ENCODE peak calls at places on chromosomes 16 and 17, in ten cellular contexts. One of them, this sample, is unnamed.

GRCh38 chr16:84854759-84855158 is 35.0 kb downstream of the CRISPLD2 start:
- DNase-seq in body of pancreas: no peak
- DNase-seq in OCI-LY7: no peak
- DNase-seq in vagina: no peak
- DNase-seq in epithelial cell of esophagus: peak; percentile 56
- DNase-seq in cardiac fibroblast: peak; percentile 52
- DNase-seq in hepatocyte: no peak
- DNase-seq in heart left ventricle: no peak
- DNase-seq in testis: no peak
- DNase-seq in AG10803: peak; percentile 11
- DNase-seq in this sample: no peak

GRCh38 chr17:67051837-67052236 is 7.5 kb downstream of the CACNG1 start:
- DNase-seq in body of pancreas: no peak
- DNase-seq in OCI-LY7: no peak
- DNase-seq in vagina: no peak
- DNase-seq in epithelial cell of esophagus: no peak
- DNase-seq in cardiac fibroblast: no peak
- DNase-seq in hepatocyte: no peak
- DNase-seq in heart left ventricle: no peak
- DNase-seq in testis: no peak
- DNase-seq in AG10803: no peak
- DNase-seq in this sample: no peak

GRCh38 chr16:57798267-57798810 is 4.0 kb downstream of the KIFC3 start:
- DNase-seq in body of pancreas: no peak
- DNase-seq in OCI-LY7: no peak
- DNase-seq in vagina: no peak
- DNase-seq in epithelial cell of esophagus: no peak
- DNase-seq in cardiac fibroblast: no peak
- DNase-seq in hepatocyte: no peak
- DNase-seq in heart left ventricle: peak; percentile 55
- DNase-seq in testis: no peak
- DNase-seq in AG10803: no peak
- DNase-seq in this sample: peak; percentile 76

GRCh38 chr16:13956635-13957196 is 36.8 kb downstream of the ERCC4 start:
- DNase-seq in body of pancreas: no peak
- DNase-seq in OCI-LY7: no peak
- DNase-seq in vagina: no peak
- DNase-seq in epithelial cell of esophagus: no peak
- DNase-seq in cardiac fibroblast: no peak
- DNase-seq in hepatocyte: no peak
- DNase-seq in heart left ventricle: no peak
- DNase-seq in testis: no peak
- DNase-seq in AG10803: no peak
- DNase-seq in this sample: no peak

GRCh38 chr17:59829217-59830006 is 63.3 kb downstream of the TUBD1 start:
- DNase-seq in body of pancreas: no peak
- DNase-seq in OCI-LY7: peak; percentile 94
- DNase-seq in vagina: no peak
- DNase-seq in epithelial cell of esophagus: peak; percentile 99
- DNase-seq in cardiac fibroblast: peak; percentile 99
- DNase-seq in hepatocyte: peak; percentile 87
- DNase-seq in heart left ventricle: no peak
- DNase-seq in testis: no peak
- DNase-seq in AG10803: peak; percentile 98
- DNase-seq in this sample: no peak

GRCh38 chr17:44587339-44587738 is 30.1 kb downstream of the FZD2 start:
- DNase-seq in body of pancreas: no peak
- DNase-seq in OCI-LY7: no peak
- DNase-seq in vagina: no peak
- DNase-seq in epithelial cell of esophagus: peak; percentile 92
- DNase-seq in cardiac fibroblast: peak; percentile 92
- DNase-seq in hepatocyte: peak; percentile 87
- DNase-seq in heart left ventricle: peak; percentile 74
- DNase-seq in testis: peak; percentile 82
- DNase-seq in AG10803: peak; percentile 94
- DNase-seq in this sample: no peak

GRCh38 chr17:59010026-59010425 is 96.7 kb downstream of the TRIM37 start:
- DNase-seq in body of pancreas: no peak
- DNase-seq in OCI-LY7: no peak
- DNase-seq in vagina: no peak
- DNase-seq in epithelial cell of esophagus: no peak
- DNase-seq in cardiac fibroblast: no peak
- DNase-seq in hepatocyte: no peak
- DNase-seq in heart left ventricle: no peak
- DNase-seq in testis: no peak
- DNase-seq in AG10803: peak; percentile 27
- DNase-seq in this sample: no peak

GRCh38 chr16:83308414-83308813 is 499.4 kb upstream of the HSBP1 start:
- DNase-seq in body of pancreas: no peak
- DNase-seq in OCI-LY7: no peak
- DNase-seq in vagina: no peak
- DNase-seq in epithelial cell of esophagus: no peak
- DNase-seq in cardiac fibroblast: peak; percentile 18
- DNase-seq in hepatocyte: no peak
- DNase-seq in heart left ventricle: no peak
- DNase-seq in testis: no peak
- DNase-seq in AG10803: no peak
- DNase-seq in this sample: no peak

GRCh38 chr16:86640265-86640843 is 62.0 kb downstream of the FOXL1 start:
- DNase-seq in body of pancreas: no peak
- DNase-seq in OCI-LY7: no peak
- DNase-seq in vagina: no peak
- DNase-seq in epithelial cell of esophagus: no peak
- DNase-seq in cardiac fibroblast: no peak
- DNase-seq in hepatocyte: no peak
- DNase-seq in heart left ventricle: no peak
- DNase-seq in testis: no peak
- DNase-seq in AG10803: no peak
- DNase-seq in this sample: no peak

GRCh38 chr17:77637807-77638182 is 320.7 kb upstream of the TNRC6C start:
- DNase-seq in body of pancreas: no peak
- DNase-seq in OCI-LY7: no peak
- DNase-seq in vagina: no peak
- DNase-seq in epithelial cell of esophagus: no peak
- DNase-seq in cardiac fibroblast: no peak
- DNase-seq in hepatocyte: no peak
- DNase-seq in heart left ventricle: no peak
- DNase-seq in testis: no peak
- DNase-seq in AG10803: no peak
- DNase-seq in this sample: no peak

GRCh38 chr16:49959552-49960277 is 65.3 kb upstream of the CNEP1R1 start:
- DNase-seq in body of pancreas: no peak
- DNase-seq in OCI-LY7: no peak
- DNase-seq in vagina: no peak
- DNase-seq in epithelial cell of esophagus: no peak
- DNase-seq in cardiac fibroblast: no peak
- DNase-seq in hepatocyte: no peak
- DNase-seq in heart left ventricle: no peak
- DNase-seq in testis: no peak
- DNase-seq in AG10803: peak; percentile 23
- DNase-seq in this sample: no peak

GRCh38 chr16:75080205-75081029 is 36.2 kb downstream of the LDHD start:
- DNase-seq in body of pancreas: no peak
- DNase-seq in OCI-LY7: no peak
- DNase-seq in vagina: no peak
- DNase-seq in epithelial cell of esophagus: peak; percentile 73
- DNase-seq in cardiac fibroblast: peak; percentile 66
- DNase-seq in hepatocyte: no peak
- DNase-seq in heart left ventricle: no peak
- DNase-seq in testis: no peak
- DNase-seq in AG10803: peak; percentile 45
- DNase-seq in this sample: no peak

GRCh38 chr17:5226940-5227878 is 7.5 kb downstream of the SCIMP start:
- DNase-seq in body of pancreas: no peak
- DNase-seq in OCI-LY7: peak; percentile 71
- DNase-seq in vagina: no peak
- DNase-seq in epithelial cell of esophagus: no peak
- DNase-seq in cardiac fibroblast: no peak
- DNase-seq in hepatocyte: no peak
- DNase-seq in heart left ventricle: peak; percentile 14
- DNase-seq in testis: no peak
- DNase-seq in AG10803: no peak
- DNase-seq in this sample: no peak

GRCh38 chr17:11309850-11310249 is 68.8 kb downstream of the SHISA6 start:
- DNase-seq in body of pancreas: no peak
- DNase-seq in OCI-LY7: no peak
- DNase-seq in vagina: no peak
- DNase-seq in epithelial cell of esophagus: no peak
- DNase-seq in cardiac fibroblast: no peak
- DNase-seq in hepatocyte: no peak
- DNase-seq in heart left ventricle: no peak
- DNase-seq in testis: no peak
- DNase-seq in AG10803: no peak
- DNase-seq in this sample: no peak

GRCh38 chr16:85648070-85648714 is 35.1 kb downstream of the GSE1 start:
- DNase-seq in body of pancreas: no peak
- DNase-seq in OCI-LY7: no peak
- DNase-seq in vagina: no peak
- DNase-seq in epithelial cell of esophagus: no peak
- DNase-seq in cardiac fibroblast: no peak
- DNase-seq in hepatocyte: no peak
- DNase-seq in heart left ventricle: no peak
- DNase-seq in testis: no peak
- DNase-seq in AG10803: no peak
- DNase-seq in this sample: no peak

GRCh38 chr17:12231027-12231682 is 210.5 kb downstream of the MAP2K4 start:
- DNase-seq in body of pancreas: no peak
- DNase-seq in OCI-LY7: no peak
- DNase-seq in vagina: no peak
- DNase-seq in epithelial cell of esophagus: peak; percentile 15
- DNase-seq in cardiac fibroblast: peak; percentile 63
- DNase-seq in hepatocyte: no peak
- DNase-seq in heart left ventricle: no peak
- DNase-seq in testis: no peak
- DNase-seq in AG10803: peak; percentile 40
- DNase-seq in this sample: no peak

GRCh38 chr17:39402890-39403605 is 1.6 kb upstream of the FBXL20 start:
- DNase-seq in body of pancreas: no peak
- DNase-seq in OCI-LY7: no peak
- DNase-seq in vagina: no peak
- DNase-seq in epithelial cell of esophagus: no peak
- DNase-seq in cardiac fibroblast: no peak
- DNase-seq in hepatocyte: no peak
- DNase-seq in heart left ventricle: no peak
- DNase-seq in testis: no peak
- DNase-seq in AG10803: no peak
- DNase-seq in this sample: no peak

GRCh38 chr17:74816883-74817620 is 40.9 kb upstream of the NAT9 start:
- DNase-seq in body of pancreas: no peak
- DNase-seq in OCI-LY7: no peak
- DNase-seq in vagina: no peak
- DNase-seq in epithelial cell of esophagus: no peak
- DNase-seq in cardiac fibroblast: no peak
- DNase-seq in hepatocyte: no peak
- DNase-seq in heart left ventricle: no peak
- DNase-seq in testis: no peak
- DNase-seq in AG10803: no peak
- DNase-seq in this sample: no peak

GRCh38 chr17:21287703-21288449 is 3.4 kb downstream of the MAP2K3 start:
- DNase-seq in body of pancreas: peak; percentile 98
- DNase-seq in OCI-LY7: peak; percentile 95
- DNase-seq in vagina: peak; percentile 97
- DNase-seq in epithelial cell of esophagus: peak; percentile 96
- DNase-seq in cardiac fibroblast: peak; percentile 97
- DNase-seq in hepatocyte: peak; percentile 91
- DNase-seq in heart left ventricle: peak; percentile 97
- DNase-seq in testis: peak; percentile 88
- DNase-seq in AG10803: peak; percentile 97
- DNase-seq in this sample: no peak
- H3K4me3 ChIP-seq in body of pancreas: no peak overlapping the region
- H3K4me3 ChIP-seq in OCI-LY7: peak overlapping the region; percentile 84
- H3K4me3 ChIP-seq in vagina: peak overlapping the region; percentile 88
- H3K4me3 ChIP-seq in epithelial cell of esophagus: peak overlapping the region; percentile 74
- H3K4me3 ChIP-seq in cardiac fibroblast: peak overlapping the region; percentile 84
- H3K4me3 ChIP-seq in hepatocyte: no peak overlapping the region
- H3K4me3 ChIP-seq in heart left ventricle: peak overlapping the region; percentile 97
- H3K4me3 ChIP-seq in testis: no peak overlapping the region
- H3K4me3 ChIP-seq in AG10803: peak overlapping the region; percentile 98
- H3K4me3 ChIP-seq in this sample: no peak overlapping the region

GRCh38 chr17:54749157-54749556 is 151.5 kb upstream of the TOM1L1 start:
- DNase-seq in body of pancreas: no peak
- DNase-seq in OCI-LY7: no peak
- DNase-seq in vagina: no peak
- DNase-seq in epithelial cell of esophagus: peak; percentile 10
- DNase-seq in cardiac fibroblast: no peak
- DNase-seq in hepatocyte: no peak
- DNase-seq in heart left ventricle: no peak
- DNase-seq in testis: no peak
- DNase-seq in AG10803: no peak
- DNase-seq in this sample: peak; percentile 21

DNA sequence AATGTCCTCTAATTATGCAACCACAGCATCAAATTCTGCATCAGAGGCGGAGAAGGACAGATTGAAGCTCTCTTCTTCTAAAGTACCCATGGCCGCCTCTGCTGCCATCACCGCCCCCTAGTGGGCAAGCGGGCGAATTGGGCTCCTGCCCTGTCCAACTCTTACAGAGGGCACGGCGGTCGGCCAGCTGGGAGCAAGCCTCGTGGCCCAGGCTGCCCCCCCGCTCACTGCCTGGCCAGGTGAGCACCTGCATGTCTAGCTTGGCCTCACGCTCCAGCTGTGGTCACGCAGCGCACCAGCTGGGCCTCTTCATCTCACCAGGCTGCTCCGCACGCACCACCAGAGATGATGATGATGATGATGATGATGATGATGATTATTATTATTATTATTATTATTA is 146.1 kb upstream of the TOM1L1 start:
- DNase-seq in body of pancreas: peak; percentile 13
- DNase-seq in OCI-LY7: peak; percentile 18
- DNase-seq in vagina: no peak
- DNase-seq in epithelial cell of esophagus: no peak
- DNase-seq in cardiac fibroblast: no peak
- DNase-seq in hepatocyte: no peak
- DNase-seq in heart left ventricle: no peak
- DNase-seq in testis: peak; percentile 17
- DNase-seq in AG10803: no peak
- DNase-seq in this sample: peak; percentile 17
- TF ChIP-seq CTCF in body of pancreas: no peak
- TF ChIP-seq CTCF in OCI-LY7: peak; percentile 77
- TF ChIP-seq CTCF in vagina: no peak
- TF ChIP-seq CTCF in epithelial cell of esophagus: no peak
- TF ChIP-seq CTCF in cardiac fibroblast: no peak
- TF ChIP-seq CTCF in hepatocyte: peak; percentile 4
- TF ChIP-seq CTCF in heart left ventricle: no peak
- TF ChIP-seq CTCF in testis: no peak
- TF ChIP-seq CTCF in AG10803: no peak
- TF ChIP-seq CTCF in this sample: peak; percentile 66

GRCh38 chr16:10938321-10938720 is 3.9 kb downstream of the DEXI start:
- DNase-seq in body of pancreas: no peak
- DNase-seq in OCI-LY7: no peak
- DNase-seq in vagina: no peak
- DNase-seq in epithelial cell of esophagus: no peak
- DNase-seq in cardiac fibroblast: no peak
- DNase-seq in hepatocyte: no peak
- DNase-seq in heart left ventricle: no peak
- DNase-seq in testis: no peak
- DNase-seq in AG10803: no peak
- DNase-seq in this sample: no peak
- H3K4me3 ChIP-seq in body of pancreas: no peak overlapping the region
- H3K4me3 ChIP-seq in OCI-LY7: no peak overlapping the region
- H3K4me3 ChIP-seq in vagina: peak overlapping the region; percentile 6
- H3K4me3 ChIP-seq in epithelial cell of esophagus: no peak overlapping the region
- H3K4me3 ChIP-seq in cardiac fibroblast: no peak overlapping the region
- H3K4me3 ChIP-seq in hepatocyte: no peak overlapping the region
- H3K4me3 ChIP-seq in heart left ventricle: peak overlapping the region; percentile 84
- H3K4me3 ChIP-seq in testis: no peak overlapping the region
- H3K4me3 ChIP-seq in AG10803: peak overlapping the region; percentile 18
- H3K4me3 ChIP-seq in this sample: no peak overlapping the region

GRCh38 chr16:4136229-4136813 is 20.1 kb upstream of the ADCY9 start:
- DNase-seq in body of pancreas: peak; percentile 57
- DNase-seq in OCI-LY7: no peak
- DNase-seq in vagina: no peak
- DNase-seq in epithelial cell of esophagus: peak; percentile 90
- DNase-seq in cardiac fibroblast: no peak
- DNase-seq in hepatocyte: peak; percentile 75
- DNase-seq in heart left ventricle: peak; percentile 57
- DNase-seq in testis: no peak
- DNase-seq in AG10803: no peak
- DNase-seq in this sample: no peak
- TF ChIP-seq CTCF in body of pancreas: peak; percentile 22
- TF ChIP-seq CTCF in OCI-LY7: no peak
- TF ChIP-seq CTCF in vagina: no peak
- TF ChIP-seq CTCF in epithelial cell of esophagus: peak; percentile 50
- TF ChIP-seq CTCF in cardiac fibroblast: no peak
- TF ChIP-seq CTCF in hepatocyte: no peak
- TF ChIP-seq CTCF in heart left ventricle: no peak
- TF ChIP-seq CTCF in testis: no peak
- TF ChIP-seq CTCF in AG10803: no peak
- TF ChIP-seq CTCF in this sample: no peak

This sample was measured in WERI-Rb-1.